ENCODE peak calls at places on chromosomes 7 and 10, in five cellular contexts. G, Y, R, N and I are unnamed samples.

GRCh38 chr7:151207315-151207714 is 3.0 kb downstream of the H2BK1 start:
- ATAC-seq in G (no peak), Y (no peak), R (peak; percentile 61), N (peak; percentile 52), I (no peak)

GRCh38 chr7:124898523-124898922 is 31.1 kb downstream of the POT1 start:
- ATAC-seq in G (no peak), Y (no peak), R (no peak), N (no peak), I (no peak)

GRCh38 chr10:70538195-70538520 is 59.6 kb downstream of the PALD1 start:
- ATAC-seq in G (no peak), Y (no peak), R (no peak), N (no peak), I (no peak)

GRCh38 chr7:106367018-106367420 is 82.2 kb upstream of the NAMPT start:
- ATAC-seq in G (no peak), Y (peak; percentile 72), R (no peak), N (peak; percentile 74), I (no peak)

GRCh38 chr7:94394058-94394398 is 667 bp upstream of the COL1A2 start:
- ATAC-seq in G (peak; percentile 16), Y (peak; percentile 21), R (peak; percentile 13), N (no peak), I (peak; percentile 0)

GRCh38 chr10:131620904-131621303 is 279.9 kb upstream of the PPP2R2D start:
- ATAC-seq in G (no peak), Y (no peak), R (no peak), N (no peak), I (no peak)

GRCh38 chr10:132443605-132443997 is 46.6 kb downstream of the PWWP2B start:
- ATAC-seq in G (no peak), Y (no peak), R (peak; percentile 41), N (peak; percentile 63), I (no peak)

GRCh38 chr10:25504838-25505237 is 330.0 kb downstream of the GPR158 start:
- ATAC-seq in G (no peak), Y (no peak), R (no peak), N (no peak), I (no peak)

GRCh38 chr7:98240961-98241673 is 10.9 kb downstream of the TECPR1 start:
- ATAC-seq in G (peak; percentile 64), Y (peak; percentile 48), R (peak; percentile 68), N (peak; percentile 56), I (no peak)

GRCh38 chr7:40808409-40808942 is 673.7 kb downstream of the SUGCT start:
- ATAC-seq in G (no peak), Y (no peak), R (no peak), N (no peak), I (no peak)

GRCh38 chr10:112562803-112563663 is 116.0 kb downstream of the VTI1A start:
- ATAC-seq in G (no peak), Y (no peak), R (no peak), N (no peak), I (no peak)

GRCh38 chr10:61472090-61472674 is 19.0 kb upstream of the TMEM26 start:
- ATAC-seq in G (no peak), Y (peak; percentile 29), R (no peak), N (no peak), I (no peak)

GRCh38 chr7:134899729-134900128 is 86.6 kb upstream of the AGBL3 start:
- ATAC-seq in G (no peak), Y (no peak), R (no peak), N (no peak), I (no peak)

GRCh38 chr7:134901389-134902020 is 84.8 kb upstream of the AGBL3 start:
- ATAC-seq in G (no peak), Y (no peak), R (no peak), N (no peak), I (no peak)

GRCh38 chr7:134903073-134903790 is 83.1 kb upstream of the AGBL3 start:
- ATAC-seq in G (no peak), Y (no peak), R (no peak), N (no peak), I (no peak)

GRCh38 chr7:134900430-134900876 is 85.9 kb upstream of the AGBL3 start:
- ATAC-seq in G (no peak), Y (no peak), R (no peak), N (no peak), I (no peak)

GRCh38 chr7:134902058-134902457 is 84.2 kb upstream of the AGBL3 start:
- ATAC-seq in G (no peak), Y (no peak), R (no peak), N (no peak), I (no peak)
- H3K4me3 ChIP-seq in G (no peak overlapping the region), Y (no peak overlapping the region), R (no peak overlapping the region), N (no peak overlapping the region), I (no peak overlapping the region)

GRCh38 chr10:95262763-95263518 is 27.9 kb downstream of the PDLIM1 start:
- ATAC-seq in G (no peak), Y (peak; percentile 42), R (no peak), N (no peak), I (no peak)

GRCh38 chr10:95261926-95262325 is 28.9 kb downstream of the PDLIM1 start:
- ATAC-seq in G (peak; percentile 77), Y (peak; percentile 33), R (no peak), N (no peak), I (no peak)

GRCh38 chr10:95265572-95265971 is 25.2 kb downstream of the PDLIM1 start:
- ATAC-seq in G (no peak), Y (no peak), R (no peak), N (no peak), I (no peak)

GRCh38 chr10:95264227-95265051 is 26.4 kb downstream of the PDLIM1 start:
- ATAC-seq in G (no peak), Y (no peak), R (no peak), N (no peak), I (no peak)

GRCh38 chr10:95263864-95264226 is 27.0 kb downstream of the PDLIM1 start:
- ATAC-seq in G (no peak), Y (no peak), R (no peak), N (no peak), I (no peak)
- H3K4me1 ChIP-seq in G (peaks cover 24% of the 10 kb centered on the region), Y (peaks cover 82% of the 10 kb centered on the region), R (no peaks in the 10 kb centered on the region), N (no peaks in the 10 kb centered on the region), I (peaks cover 23% of the 10 kb centered on the region)

DNA sequence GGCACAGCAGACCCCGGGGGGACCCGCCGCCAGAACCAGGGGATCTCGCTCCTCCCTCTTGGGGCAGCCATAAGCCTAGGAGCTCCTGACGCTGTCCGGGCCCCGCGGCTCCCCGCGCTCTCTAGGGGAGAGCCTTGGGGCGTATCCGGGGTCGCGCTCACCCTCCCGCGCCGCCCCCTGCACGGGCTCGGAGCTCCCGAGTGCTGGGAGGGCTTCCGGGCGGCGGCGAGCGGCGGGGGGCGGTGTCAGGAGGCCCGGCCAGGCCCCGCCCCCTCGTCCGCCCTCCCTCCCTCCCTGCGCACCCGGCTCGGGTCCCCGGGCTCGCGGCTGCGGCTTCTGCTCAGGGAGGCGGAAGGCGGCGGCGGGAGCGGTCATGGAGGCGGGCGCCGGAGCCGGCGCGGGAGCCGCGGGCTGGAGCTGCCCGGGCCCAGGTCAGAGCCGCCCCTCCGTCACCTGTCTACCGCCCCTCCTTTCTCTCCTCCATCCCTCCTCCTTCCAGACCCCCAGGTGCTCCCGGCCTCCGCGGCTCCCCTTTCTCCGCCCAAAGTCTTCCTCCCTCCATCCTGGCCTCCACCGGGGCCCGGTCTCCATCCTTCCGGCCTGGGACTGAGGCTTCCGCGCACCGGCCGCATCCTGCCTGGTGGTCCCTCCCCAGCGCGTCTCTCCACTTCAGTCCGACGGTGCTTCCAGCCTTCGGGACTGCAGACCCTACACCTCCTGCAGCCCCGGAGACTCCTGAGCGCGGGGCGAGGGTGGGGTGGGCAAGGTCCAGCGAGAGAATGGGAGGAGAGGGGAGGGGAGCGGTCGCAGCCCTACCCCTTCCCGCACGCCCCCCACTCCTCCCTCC is 424 bp upstream of the CCDC136 start:
- ATAC-seq in G (peak; percentile 77), Y (peak; percentile 89), R (peak; percentile 95), N (peak; percentile 95), I (peak; percentile 92)
- H3K4me3 ChIP-seq in G (peak overlapping the region; percentile 87), Y (peak overlapping the region; percentile 84), R (peak overlapping the region; percentile 71), N (peak overlapping the region; percentile 64), I (peak overlapping the region; percentile 79)

DNA sequence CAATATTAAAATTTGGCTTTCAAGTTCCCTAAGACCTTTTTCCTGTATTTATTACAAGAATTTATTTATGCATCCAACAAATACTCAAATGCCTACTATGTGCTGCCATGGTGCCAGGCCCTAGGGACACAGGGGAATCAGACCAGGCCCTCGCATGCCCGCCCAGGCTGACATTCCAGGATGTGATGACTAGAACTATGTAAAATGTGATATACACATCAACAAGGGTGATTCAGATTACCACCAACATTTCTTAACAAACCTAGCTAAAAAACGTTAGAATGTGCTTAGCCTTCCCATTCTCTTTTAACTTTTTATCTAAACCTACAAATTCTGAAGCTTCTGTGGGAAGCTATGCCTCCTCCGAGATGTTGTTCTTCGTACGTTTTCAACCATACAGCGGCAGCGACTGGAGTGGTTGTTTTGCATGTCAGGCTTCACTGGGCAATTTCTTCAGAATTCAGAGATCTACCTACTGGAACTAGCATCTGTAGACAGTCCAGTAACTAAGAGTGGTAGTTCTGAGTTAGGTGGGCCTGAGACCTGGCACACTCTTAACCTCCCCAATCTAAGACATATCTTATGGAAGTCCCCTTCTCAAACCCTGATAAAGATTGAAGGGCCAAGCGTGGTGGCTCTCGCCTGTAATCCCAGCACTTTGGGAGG is 22.1 kb downstream of the GNA12 start:
- ATAC-seq in G (no peak), Y (no peak), R (no peak), N (no peak), I (no peak)
- H3K4me1 ChIP-seq in G (peaks cover 35% of the 10 kb centered on the region), Y (peaks cover 78% of the 10 kb centered on the region), R (no peaks in the 10 kb centered on the region), N (no peaks in the 10 kb centered on the region), I (peaks cover 22% of the 10 kb centered on the region)

DNA sequence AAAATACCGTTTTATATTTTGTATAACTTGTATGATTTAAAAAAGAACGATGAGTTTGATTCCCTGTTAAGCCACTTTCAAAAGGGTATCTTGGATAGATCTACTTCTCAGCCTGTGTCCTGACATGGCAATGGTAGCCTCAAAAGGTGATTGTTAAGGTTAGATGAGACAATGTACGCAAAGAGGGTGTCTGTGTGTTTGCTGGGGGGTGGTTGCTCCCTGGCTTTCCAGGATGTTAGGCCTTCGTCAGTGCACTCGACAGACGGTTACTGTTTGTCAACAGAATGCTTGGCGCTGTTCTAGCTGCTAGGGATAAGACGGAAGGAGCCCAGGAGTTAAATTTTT is 90.3 kb downstream of the NEURL1 start:
- ATAC-seq in G (no peak), Y (no peak), R (peak; percentile 41), N (peak; percentile 20), I (no peak)
- H3K4me3 ChIP-seq in G (peak overlapping the region; percentile 57), Y (peak overlapping the region; percentile 51), R (peak overlapping the region; percentile 76), N (peak overlapping the region; percentile 91), I (no peak overlapping the region)

GRCh38 chr10:11160982-11161554 is 143.4 kb downstream of the CELF2 start:
- ATAC-seq in G (no peak), Y (no peak), R (no peak), N (no peak), I (no peak)
- H3K4me1 ChIP-seq in G (peaks cover 27% of the 10 kb centered on the region), Y (peaks cover 52% of the 10 kb centered on the region), R (peaks cover 74% of the 10 kb centered on the region), N (peaks cover 69% of the 10 kb centered on the region), I (peaks cover 16% of the 10 kb centered on the region)

DNA sequence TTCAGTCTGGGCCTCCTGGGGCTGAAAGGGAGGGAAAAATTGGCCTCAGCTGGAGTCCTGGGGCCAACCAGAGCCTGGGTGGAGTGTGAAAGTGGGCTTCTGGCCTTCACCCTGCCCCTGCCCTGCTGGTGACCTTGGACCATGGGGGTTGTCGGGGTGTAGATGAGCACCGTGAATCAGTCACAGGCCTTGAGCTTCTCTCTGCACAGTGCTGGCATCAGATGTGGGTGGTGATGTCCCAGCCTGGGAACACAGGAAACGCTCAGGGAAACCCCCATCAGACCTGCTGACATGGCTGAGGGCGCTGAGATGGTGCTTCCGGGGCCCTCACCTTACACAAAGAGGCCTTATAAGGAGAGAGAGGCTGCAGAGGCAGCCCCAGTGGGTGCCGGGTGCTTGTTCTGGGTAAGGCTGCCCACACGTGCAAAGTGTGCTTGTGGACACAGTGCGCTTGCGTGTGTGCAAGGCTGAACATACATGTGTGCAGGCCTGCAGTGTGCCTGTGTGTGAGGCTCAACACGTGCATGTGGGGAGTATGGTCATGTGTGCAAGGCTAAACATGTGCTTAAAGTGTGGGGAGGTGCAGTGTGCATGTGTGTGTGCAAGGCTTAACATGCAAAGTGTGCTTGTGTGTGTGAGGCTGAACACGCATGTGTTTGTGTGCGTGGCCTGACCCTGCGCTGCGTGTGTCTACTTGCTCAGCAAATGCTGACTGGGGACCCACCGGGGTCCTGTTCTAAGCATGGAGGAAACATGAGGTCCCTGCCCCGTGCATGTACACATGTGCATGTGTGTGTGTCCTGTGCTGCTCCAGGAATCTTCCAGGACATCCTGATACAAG is 6.5 kb downstream of the ARPC1B start:
- ATAC-seq in G (peak; percentile 17), Y (peak; percentile 57), R (peak; percentile 81), N (peak; percentile 89), I (no peak)
- H3K4me3 ChIP-seq in G (no peak overlapping the region), Y (peak overlapping the region; percentile 40), R (peak overlapping the region; percentile 57), N (peak overlapping the region; percentile 78), I (peak overlapping the region; percentile 32)